ENCODE peak calls at places on chromosomes 2 and 18, in eight cellular contexts. C is anterior cingulate cortex; E is islet precursor cell; B is nephron progenitor cell; L is CD8-positive, alpha-beta T cell; D is cardiac muscle cell; O is COR-L47; A is lung. U is an unnamed sample.

GRCh38 chr2:224347181-224348051 is 54.5 kb downstream of the FAM124B start:
- DNase-seq in C (no peak), E (no peak), B (no peak), L (no peak), D (no peak), O (no peak), A (no peak), U (no peak)

GRCh38 chr2:26657265-26657664 is 16.1 kb upstream of the CIB4 start:
- DNase-seq in C (no peak), E (no peak), B (no peak), L (no peak), D (no peak), O (no peak), A (no peak), U (no peak)

GRCh38 chr18:59264651-59265245 is 8.5 kb downstream of the RAX start:
- DNase-seq in C (no peak), E (no peak), B (no peak), L (no peak), D (no peak), O (no peak), A (no peak), U (no peak)

GRCh38 chr18:3692113-3692621 is 242.2 kb downstream of the TGIF1 start:
- DNase-seq in C (no peak), E (no peak), B (no peak), L (no peak), D (no peak), O (peak), A (no peak), U (peak)

GRCh38 chr18:34522627-34523026 is 187.5 kb upstream of the DTNA start:
- DNase-seq in C (no peak), E (no peak), B (no peak), L (no peak), D (no peak), O (no peak), A (no peak), U (peak)

GRCh38 chr18:63307555-63308200 is 11.9 kb downstream of the BCL2 start:
- DNase-seq in C (no peak), E (no peak), B (no peak), L (no peak), D (peak), O (no peak), A (no peak), U (no peak)

GRCh38 chr2:181070119-181070833 is 89.9 kb downstream of the UBE2E3 start:
- DNase-seq in C (no peak), E (no peak), B (no peak), L (no peak), D (peak), O (no peak), A (no peak), U (no peak)

GRCh38 chr2:142223309-142223708 is 92.5 kb upstream of the LRP1B start:
- DNase-seq in C (no peak), E (no peak), B (no peak), L (no peak), D (no peak), O (no peak), A (no peak), U (no peak)

GRCh38 chr2:204722207-204722606 is 176.9 kb downstream of the PARD3B start:
- DNase-seq in C (no peak), E (no peak), B (no peak), L (no peak), D (no peak), O (no peak), A (no peak), U (no peak)

GRCh38 chr2:163641986-163642385 is 93.8 kb downstream of the FIGN start:
- DNase-seq in C (no peak), E (no peak), B (no peak), L (no peak), D (no peak), O (no peak), A (no peak), U (no peak)

GRCh38 chr2:138323382-138324067 is 178.0 kb upstream of the SPOPL start:
- DNase-seq in C (no peak), E (no peak), B (no peak), L (no peak), D (no peak), O (no peak), A (no peak), U (no peak)

GRCh38 chr2:135299165-135299564 is 231.9 kb downstream of the ZRANB3 start:
- DNase-seq in C (no peak), E (peak), B (no peak), L (no peak), D (no peak), O (no peak), A (no peak), U (no peak)

GRCh38 chr18:77249583-77250500 is at the start of gene GALR1:
- DNase-seq in C (no peak), E (no peak), B (peak), L (no peak), D (no peak), O (peak), A (no peak), U (no peak)

U was measured in NCI-H1092.